ENCODE peak calls at places on chromosomes 1 and 21, in ten cellular contexts. T is fibroblast of pulmonary artery, Y is Peyer's patch, O is H9, E is GM13976, R is uterus, G is ovary, Q is tibial artery, B is PC-3, H is WTC11. I is an unnamed sample.

GRCh38 chr1:68481041-68481440 is 15.8 kb downstream of the DEPDC1 start:
- DNase-seq in B (peak; percentile 18), O (no peak), Y (no peak), T (no peak), R (no peak), E (no peak), H (no peak), Q (no peak), G (no peak), I (no peak)

GRCh38 chr1:101017448-101017847 is 8.1 kb downstream of the DPH5 start:
- DNase-seq in H (no peak), O (no peak), G (no peak), R (no peak), B (no peak), E (no peak), Q (no peak), Y (no peak), T (no peak), I (no peak)

GRCh38 chr1:229186373-229187056 is 84.4 kb upstream of the RAB4A start:
- DNase-seq in O (no peak), E (peak; percentile 77), H (no peak), R (no peak), Q (no peak), G (no peak), T (no peak), B (no peak), Y (no peak), I (peak; percentile 79)

GRCh38 chr1:47781171-47781959 is 215.8 kb downstream of the TRABD2B start:
- DNase-seq in R (no peak), B (no peak), H (no peak), Y (no peak), G (no peak), T (no peak), Q (no peak), O (no peak), E (no peak), I (no peak)

GRCh38 chr1:66275083-66275482 is 258.9 kb upstream of the SGIP1 start:
- DNase-seq in G (no peak), Q (no peak), B (no peak), O (no peak), E (no peak), T (no peak), H (no peak), R (no peak), Y (no peak), I (no peak)

GRCh38 chr1:172719694-172720138 is 60.8 kb downstream of the FASLG start:
- DNase-seq in R (no peak), B (peak; percentile 97), Q (no peak), Y (no peak), G (no peak), E (peak; percentile 57), O (no peak), T (peak; percentile 78), H (no peak), I (peak; percentile 54)

GRCh38 chr21:29827647-29828046 is 112.1 kb downstream of the GRIK1 start:
- DNase-seq in G (no peak), H (no peak), Q (no peak), O (no peak), R (no peak), E (no peak), T (no peak), Y (no peak), B (no peak), I (no peak)

GRCh38 chr1:89516055-89516454 is 8.6 kb upstream of the LRRC8B start:
- DNase-seq in O (no peak), B (peak; percentile 92), Q (no peak), R (no peak), E (no peak), H (no peak), T (peak; percentile 51), G (no peak), Y (no peak), I (no peak)

GRCh38 chr21:44286716-44287632 is 1.3 kb downstream of the AIRE start:
- DNase-seq in T (no peak), H (no peak), E (no peak), G (no peak), Y (no peak), Q (no peak), R (no peak), B (no peak), O (no peak), I (no peak)

GRCh38 chr21:36690637-36691538 is 8.0 kb upstream of the SIM2 start:
- DNase-seq in R (no peak), T (no peak), G (no peak), O (no peak), H (no peak), Y (no peak), B (no peak), E (no peak), Q (no peak), I (no peak)

GRCh38 chr1:70195342-70195741 is 10.0 kb downstream of the LRRC40 start:
- DNase-seq in B (no peak), G (no peak), E (no peak), O (no peak), Y (no peak), Q (no peak), H (no peak), R (no peak), T (no peak), I (no peak)

GRCh38 chr1:172698224-172698623 is 39.3 kb downstream of the FASLG start:
- DNase-seq in O (no peak), T (no peak), E (no peak), R (no peak), Q (no peak), H (no peak), B (peak; percentile 77), Y (no peak), G (no peak), I (no peak)

GRCh38 chr1:164226977-164227376 is 332.0 kb upstream of the PBX1 start:
- DNase-seq in O (no peak), Q (no peak), T (no peak), G (no peak), H (no peak), R (no peak), B (no peak), E (no peak), Y (no peak), I (no peak)

GRCh38 chr1:229341811-229342304 is 989 bp downstream of the CCSAP start:
- DNase-seq in R (no peak), Y (no peak), T (peak; percentile 26), O (no peak), B (no peak), G (no peak), Q (no peak), E (no peak), H (no peak), I (no peak)

GRCh38 chr21:35198004-35198403 is 148.9 kb upstream of the RUNX1 start:
- DNase-seq in Y (no peak), E (no peak), T (peak; percentile 86), R (no peak), Q (no peak), H (no peak), O (no peak), G (no peak), B (peak; percentile 99), I (no peak)

DNA sequence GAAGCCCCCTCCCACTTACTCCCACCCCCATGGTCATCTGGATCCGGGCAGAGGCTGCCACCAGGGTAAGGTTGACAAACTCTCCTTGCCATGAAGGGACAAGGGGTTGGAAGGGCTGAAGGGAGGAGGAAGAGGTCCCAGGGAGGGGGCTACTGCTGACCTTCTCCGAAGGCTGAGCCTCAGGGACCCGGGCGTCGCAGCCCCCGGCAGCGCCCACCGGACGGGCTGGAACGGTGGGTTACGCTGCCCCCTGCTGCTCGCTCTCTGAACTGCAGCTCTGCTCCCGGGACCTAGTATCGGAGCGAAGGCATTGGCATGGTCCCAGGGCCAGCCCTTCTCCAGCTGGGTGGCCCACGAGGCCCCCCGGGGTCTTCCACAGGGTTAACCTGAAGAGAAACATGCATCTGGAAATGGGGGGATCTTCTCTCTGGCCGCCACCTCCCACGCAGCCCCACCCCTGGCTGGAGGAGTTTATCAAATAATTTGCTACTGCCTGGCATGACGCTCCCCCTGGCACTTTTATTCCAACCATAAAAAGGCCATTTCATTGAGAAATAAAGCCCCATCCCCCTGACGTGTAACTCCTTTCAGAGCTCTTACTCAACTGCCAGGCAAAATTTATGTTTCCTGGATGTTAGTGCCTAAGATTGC is 70.4 kb upstream of the TARDBP start:
- DNase-seq in H (peak; percentile 86), T (peak; percentile 31), O (peak; percentile 76), Y (peak; percentile 74), E (peak; percentile 87), R (peak; percentile 64), Q (no peak), B (peak; percentile 59), G (peak; percentile 51), I (peak; percentile 84)
- TF ChIP-seq CTCF in H (peak; percentile 96), T (peak; percentile 76), O (peak; percentile 96), Y (peak; percentile 81), E (peak; percentile 90), R (peak; percentile 89), Q (peak; percentile 68), B (peak; percentile 91), G (peak; percentile 41), I (peak; percentile 87)

GRCh38 chr21:38404134-38404533 is 94.1 kb downstream of the ERG start:
- DNase-seq in Q (no peak), R (no peak), B (no peak), E (no peak), Y (no peak), H (no peak), O (no peak), G (no peak), T (no peak), I (no peak)
- TF ChIP-seq CTCF in Q (no peak), R (no peak), B (no peak), E (no peak), Y (no peak), H (no peak), O (peak; percentile 35), G (no peak), T (no peak), I (no peak)

DNA sequence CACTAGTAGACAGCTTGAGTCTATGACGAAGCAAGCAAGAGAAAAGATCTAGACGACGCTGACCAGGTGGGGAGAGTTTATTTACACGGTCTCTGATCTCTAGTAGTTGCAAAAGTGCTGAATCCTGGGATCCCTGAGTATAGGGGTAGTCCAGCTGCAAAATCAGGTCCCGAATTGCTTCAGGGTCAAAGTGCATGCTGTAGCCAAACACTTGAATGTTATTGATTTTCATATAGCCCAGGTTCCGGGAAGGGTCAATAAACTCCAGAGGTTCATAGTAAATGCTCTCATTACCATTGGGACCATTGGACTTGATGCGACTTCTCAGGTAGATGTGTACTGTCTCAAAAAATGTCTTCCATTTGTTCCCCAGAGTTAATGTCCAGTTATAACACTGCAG is 379.6 kb downstream of the BRINP3 start:
- DNase-seq in Y (no peak), T (no peak), R (no peak), B (no peak), O (no peak), E (no peak), H (no peak), G (no peak), Q (no peak), I (no peak)
- TF ChIP-seq CTCF in Y (no peak), T (no peak), R (no peak), B (no peak), O (no peak), E (no peak), H (no peak), G (no peak), Q (no peak), I (no peak)

DNA sequence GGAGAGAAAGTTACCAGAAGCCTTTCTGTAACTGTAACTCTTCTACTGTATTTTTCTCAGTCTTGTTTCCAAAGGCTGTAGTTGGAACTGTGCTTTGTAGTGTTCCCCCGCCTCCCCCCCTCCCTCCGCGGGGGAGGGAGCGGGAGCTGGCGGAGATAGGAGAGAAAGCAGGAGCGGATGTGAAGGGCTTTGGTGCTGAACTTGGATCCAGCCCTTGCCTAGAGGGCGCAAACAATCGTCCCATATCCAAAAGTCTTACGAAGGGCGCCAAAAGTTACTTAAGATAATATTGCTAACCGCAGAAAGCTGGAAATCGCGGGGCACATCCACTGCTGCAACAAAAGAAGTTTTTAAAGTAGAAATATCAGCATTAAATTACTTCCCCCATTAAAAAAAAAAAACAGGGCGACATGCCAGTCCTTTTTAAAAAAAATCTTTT is 2.4 kb upstream of the NFIA start:
- DNase-seq in O (peak; percentile 82), B (peak; percentile 85), G (peak; percentile 87), R (peak; percentile 90), Y (peak; percentile 69), Q (peak; percentile 94), E (no peak), H (peak; percentile 74), T (peak; percentile 95), I (no peak)
- TF ChIP-seq CTCF in O (peak; percentile 47), B (peak; percentile 63), G (peak; percentile 35), R (peak; percentile 51), Y (no peak), Q (no peak), E (no peak), H (no peak), T (peak; percentile 35), I (no peak)